ENCODE peak calls at places on chromosomes 4 and X, in five cellular contexts. O is endothelial cell of umbilical vein, X is K562, V is H9, D is IMR-90. H is an unnamed sample.
A peak's percentile ranks its signal among the peaks of the same experiment; 100 is the strongest.

GRCh38 chrX:6778547-6779231 is 243.8 kb upstream of the VCX3A start:
- DNase-seq in O (no peak), X (no peak), V (peak; percentile 47), D (no peak), H (peak; percentile 42)

GRCh38 chr4:11587797-11588196 is 159.1 kb upstream of the HS3ST1 start:
- DNase-seq in O (no peak), X (no peak), V (no peak), D (no peak), H (no peak)

GRCh38 chr4:149296084-149296483 is 519.6 kb downstream of the IQCM start:
- DNase-seq in O (no peak), X (no peak), V (no peak), D (no peak), H (no peak)

GRCh38 chrX:63434665-63435064 is 83.5 kb upstream of the SPIN4 start:
- DNase-seq in O (peak; percentile 85), X (peak; percentile 76), V (peak; percentile 43), D (peak; percentile 22), H (peak; percentile 53)

GRCh38 chrX:11870789-11871188 is 112.8 kb downstream of the MSL3 start:
- DNase-seq in O (no peak), X (no peak), V (no peak), D (no peak), H (no peak)

GRCh38 chr4:6727943-6728250 is 11.9 kb downstream of the BLOC1S4 start:
- DNase-seq in O (no peak), X (no peak), V (peak; percentile 25), D (no peak), H (no peak)

GRCh38 chr4:57137261-57137660 is 27.1 kb upstream of the IGFBP7 start:
- DNase-seq in O (peak; percentile 77), X (no peak), V (no peak), D (no peak), H (no peak)

GRCh38 chrX:97389761-97390192 is 506.1 kb downstream of the RPA4 start:
- DNase-seq in O (peak; percentile 73), X (no peak), V (no peak), D (peak; percentile 84), H (no peak)

GRCh38 chrX:39442332-39442731 is 641.1 kb downstream of the MID1IP1 start:
- DNase-seq in O (no peak), X (no peak), V (no peak), D (no peak), H (no peak)

GRCh38 chr4:140568507-140569306 is at the start of gene UCP1:
- DNase-seq in O (peak; percentile 2), X (no peak), V (peak; percentile 73), D (no peak), H (peak; percentile 85)

GRCh38 chrX:50202539-50202938 is 1.7 kb upstream of the AKAP4 start:
- DNase-seq in O (peak; percentile 15), X (no peak), V (no peak), D (no peak), H (no peak)

GRCh38 chr4:72031868-72032619 is at the start of gene NPFFR2:
- DNase-seq in O (peak; percentile 20), X (peak; percentile 7), V (peak; percentile 82), D (no peak), H (peak; percentile 92)

GRCh38 chrX:53163436-53163835 is 61.6 kb downstream of the KDM5C start:
- DNase-seq in O (no peak), X (no peak), V (no peak), D (no peak), H (peak; percentile 61)

GRCh38 chrX:41010188-41010846 is 74.9 kb upstream of the USP9X start:
- DNase-seq in O (peak; percentile 91), X (peak; percentile 75), V (peak; percentile 85), D (peak; percentile 88), H (peak; percentile 86)

GRCh38 chrX:10158279-10158939 is 1.6 kb downstream of the CLCN4 start:
- DNase-seq in O (peak; percentile 37), X (no peak), V (peak; percentile 67), D (no peak), H (peak; percentile 72)
- H3K9ac ChIP-seq in O (peak overlapping the region; percentile 98), X (peak overlapping the region; percentile 22), V (no peak overlapping the region), D (no peak overlapping the region), H (no peak overlapping the region)

GRCh38 chr4:24793219-24794005 is 2.0 kb upstream of the SOD3 start:
- DNase-seq in O (no peak), X (no peak), V (no peak), D (peak; percentile 19), H (no peak)
- TF ChIP-seq CTCF in O (peak; percentile 5), X (peak; percentile 35), V (peak; percentile 63), D (peak; percentile 22), H (peak; percentile 75)

DNA sequence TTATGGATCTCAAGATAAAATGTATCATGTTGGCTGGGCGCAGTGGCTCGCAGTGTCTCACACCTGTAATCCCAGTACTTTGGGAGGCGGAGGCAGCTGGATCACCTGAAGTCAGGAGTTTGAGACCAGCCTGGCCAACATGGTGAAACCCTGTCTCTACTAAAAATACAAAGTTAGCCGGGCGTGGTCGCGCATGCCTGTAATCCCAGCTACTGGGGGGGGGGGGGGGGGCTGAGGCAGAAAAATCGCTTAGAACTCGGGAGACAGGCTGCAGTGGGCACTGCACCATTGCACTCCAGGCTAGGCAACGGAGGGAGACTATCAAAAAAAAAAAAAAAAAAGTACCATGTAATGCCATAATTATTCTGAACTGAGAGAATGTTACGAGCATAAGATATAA is 2.1 kb downstream of the RBMX start:
- DNase-seq in O (no peak), X (no peak), V (no peak), D (no peak), H (no peak)
- H3K9ac ChIP-seq in O (no peak overlapping the region), X (peak overlapping the region; percentile 55), V (peak overlapping the region; percentile 100), D (peak overlapping the region; percentile 68), H (peak overlapping the region; percentile 99)

DNA sequence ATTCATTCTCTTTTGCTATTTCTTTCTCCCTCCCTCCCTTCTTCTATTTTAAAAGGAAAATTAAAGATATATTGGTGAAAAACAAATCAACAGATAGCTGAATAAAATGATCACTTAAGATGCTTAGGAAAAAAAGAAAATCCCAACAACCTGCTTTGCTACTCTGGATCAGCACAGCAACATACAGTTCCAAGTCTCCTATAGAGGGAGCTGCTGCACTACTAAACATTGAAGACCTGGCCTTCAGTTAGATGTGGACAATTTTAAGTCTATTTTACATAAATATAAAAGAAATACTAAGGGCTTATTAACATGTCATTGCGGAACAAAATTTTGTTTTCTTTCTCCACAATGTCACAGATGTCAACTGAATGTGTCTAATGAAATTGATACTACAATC is 226.4 kb downstream of the MAGEB5 start:
- DNase-seq in O (peak; percentile 68), X (no peak), V (no peak), D (peak; percentile 26), H (no peak)
- TF ChIP-seq CTCF in O (peak; percentile 39), X (no peak), V (peak; percentile 82), D (peak; percentile 51), H (peak; percentile 83)

DNA sequence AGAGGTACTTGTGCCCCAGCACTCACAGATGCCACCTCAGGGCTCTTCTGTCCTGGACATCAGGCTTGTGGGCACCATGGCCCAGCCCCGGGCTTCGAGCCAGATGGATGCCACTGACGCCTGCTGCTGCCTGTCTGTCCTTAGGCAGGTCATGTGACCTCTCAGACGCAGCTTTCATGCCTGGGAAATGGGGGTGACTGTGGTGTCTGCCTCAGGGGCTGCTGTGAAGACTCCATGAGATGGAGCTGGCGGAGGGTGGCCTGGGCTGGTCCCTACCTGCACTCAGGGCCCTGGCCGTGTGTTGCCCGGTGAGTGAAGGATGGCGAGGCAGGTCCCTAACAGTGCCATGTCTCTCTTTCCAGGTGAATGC is 6.5 kb downstream of the CPZ start:
- DNase-seq in O (no peak), X (no peak), V (no peak), D (no peak), H (no peak)
- H3K9ac ChIP-seq in O (no peak overlapping the region), X (peak overlapping the region; percentile 74), V (no peak overlapping the region), D (no peak overlapping the region), H (no peak overlapping the region)

GRCh38 chr4:60817609-60818008 is 382.5 kb upstream of the ADGRL3 start:
- DNase-seq in O (no peak), X (no peak), V (no peak), D (no peak), H (no peak)
- TF ChIP-seq CTCF in O (no peak), X (no peak), V (no peak), D (no peak), H (no peak)